ENCODE peak calls at places on chromosome 21, in six cellular contexts. Q is WERI-Rb-1, I is fibroblast of lung, V is testis, Z is DND-41, O is HCT116. D is an unnamed sample.

GRCh38 chr21:39353295-39353694 is 4.4 kb upstream of the HMGN1 start:
- DNase-seq in Q (no peak), I (no peak), V (no peak), Z (no peak), O (no peak), D (no peak)

GRCh38 chr21:17925000-17925610 is 105.9 kb upstream of the C21orf91 start:
- DNase-seq in Q (peak; percentile 79), I (peak; percentile 46), V (peak; percentile 83), Z (peak; percentile 50), O (peak; percentile 59), D (peak; percentile 57)

GRCh38 chr21:33299181-33299752 is 25.5 kb upstream of the IFNAR1 start:
- DNase-seq in Q (no peak), I (no peak), V (no peak), Z (peak; percentile 22), O (no peak), D (no peak)

GRCh38 chr21:34073749-34074282 is 438 bp downstream of the MRPS6 start:
- DNase-seq in Q (no peak), I (no peak), V (peak; percentile 39), Z (peak; percentile 47), O (no peak), D (no peak)

GRCh38 chr21:16115461-16115860 is 385.7 kb downstream of the USP25 start:
- DNase-seq in Q (no peak), I (no peak), V (no peak), Z (no peak), O (no peak), D (no peak)

GRCh38 chr21:28393279-28393678 is 599.4 kb downstream of the LTN1 start:
- DNase-seq in Q (no peak), I (peak; percentile 29), V (no peak), Z (no peak), O (no peak), D (no peak)

GRCh38 chr21:16195896-16196443 is 466.2 kb downstream of the USP25 start:
- DNase-seq in Q (no peak), I (peak; percentile 36), V (no peak), Z (no peak), O (no peak), D (peak; percentile 48)

GRCh38 chr21:32207096-32207716 is 71.6 kb downstream of the MIS18A start:
- DNase-seq in Q (peak; percentile 51), I (no peak), V (no peak), Z (no peak), O (no peak), D (no peak)

GRCh38 chr21:26653431-26653830 is 80.3 kb upstream of the CYYR1 start:
- DNase-seq in Q (no peak), I (no peak), V (no peak), Z (no peak), O (no peak), D (no peak)

GRCh38 chr21:28334407-28334806 is 658.3 kb downstream of the LTN1 start:
- DNase-seq in Q (no peak), I (peak; percentile 24), V (no peak), Z (no peak), O (no peak), D (no peak)

GRCh38 chr21:39867198-39867650 is at the start of gene PCP4:
- DNase-seq in Q (peak; percentile 82), I (peak; percentile 20), V (peak; percentile 82), Z (peak; percentile 51), O (peak; percentile 27), D (peak; percentile 32)

GRCh38 chr21:34906401-34906800 is 142.7 kb downstream of the RUNX1 start:
- DNase-seq in Q (no peak), I (no peak), V (no peak), Z (no peak), O (no peak), D (no peak)

GRCh38 chr21:36891692-36892091 is 74.8 kb downstream of the HLCS start:
- DNase-seq in Q (no peak), I (peak; percentile 56), V (no peak), Z (no peak), O (no peak), D (no peak)

GRCh38 chr21:36966066-36966845 is at the start of gene HLCS:
- DNase-seq in Q (peak; percentile 85), I (peak; percentile 62), V (peak; percentile 58), Z (peak; percentile 75), O (no peak), D (peak; percentile 63)

GRCh38 chr21:38798481-38798882 is 7.2 kb upstream of the ETS2 start:
- DNase-seq in Q (no peak), I (peak; percentile 74), V (no peak), Z (no peak), O (peak; percentile 87), D (peak; percentile 70)

GRCh38 chr21:37005548-37006242 is 807 bp upstream of the RIPPLY3 start:
- DNase-seq in Q (no peak), I (no peak), V (no peak), Z (no peak), O (no peak), D (no peak)

GRCh38 chr21:35658242-35658641 is 402.1 kb downstream of the SETD4 start:
- DNase-seq in Q (no peak), I (peak; percentile 95), V (no peak), Z (peak; percentile 74), O (no peak), D (peak; percentile 96)

GRCh38 chr21:35563885-35564451 is 496.4 kb downstream of the SETD4 start:
- DNase-seq in Q (no peak), I (peak; percentile 98), V (peak; percentile 70), Z (no peak), O (no peak), D (peak; percentile 99)

GRCh38 chr21:36509966-36510742 is 30.2 kb upstream of the CLDN14 start:
- DNase-seq in Q (no peak), I (no peak), V (no peak), Z (no peak), O (no peak), D (no peak)

GRCh38 chr21:46054447-46054846 is 43.5 kb upstream of the COL6A2 start:
- DNase-seq in Q (no peak), I (peak; percentile 66), V (peak; percentile 20), Z (no peak), O (no peak), D (peak; percentile 30)

GRCh38 chr21:26845066-26845749 is at the start of gene ADAMTS1:
- DNase-seq in Q (no peak), I (peak; percentile 70), V (peak; percentile 91), Z (no peak), O (no peak), D (peak; percentile 86)

GRCh38 chr21:46392921-46393320 is 65.8 kb upstream of the DIP2A start:
- DNase-seq in Q (no peak), I (peak; percentile 52), V (peak; percentile 71), Z (no peak), O (no peak), D (peak; percentile 45)

GRCh38 chr21:33362044-33362555 is 37.3 kb downstream of the IFNAR1 start:
- DNase-seq in Q (no peak), I (no peak), V (no peak), Z (peak; percentile 56), O (no peak), D (no peak)

GRCh38 chr21:35051287-35051818 is 2.3 kb upstream of the RUNX1 start:
- DNase-seq in Q (peak; percentile 34), I (peak; percentile 90), V (peak; percentile 75), Z (peak; percentile 94), O (peak; percentile 80), D (peak; percentile 89)

GRCh38 chr21:34761758-34762330 is 93.0 kb downstream of the CLIC6 start:
- DNase-seq in Q (no peak), I (peak; percentile 57), V (no peak), Z (no peak), O (no peak), D (no peak)

GRCh38 chr21:41071410-41071809 is 96.5 kb upstream of the BACE2 start:
- DNase-seq in Q (peak; percentile 79), I (no peak), V (peak; percentile 45), Z (peak; percentile 8), O (no peak), D (no peak)
- TF ChIP-seq CTCF in Q (peak; percentile 93), I (no peak), V (no peak), Z (peak; percentile 42), O (peak; percentile 32), D (peak; percentile 10)

GRCh38 chr21:29939859-29940245 is at the start of gene GRIK1:
- DNase-seq in Q (peak; percentile 81), I (peak; percentile 4), V (peak; percentile 18), Z (no peak), O (no peak), D (peak; percentile 13)
- H3K4me3 ChIP-seq in Q (peak within 1 kb of the TSS; percentile 76), I (peak within 1 kb of the TSS; percentile 6), V (peak within 1 kb of the TSS; percentile 22), Z (no peak within 1 kb of the TSS), O (no peak within 1 kb of the TSS), D (peak within 1 kb of the TSS; percentile 35)

DNA sequence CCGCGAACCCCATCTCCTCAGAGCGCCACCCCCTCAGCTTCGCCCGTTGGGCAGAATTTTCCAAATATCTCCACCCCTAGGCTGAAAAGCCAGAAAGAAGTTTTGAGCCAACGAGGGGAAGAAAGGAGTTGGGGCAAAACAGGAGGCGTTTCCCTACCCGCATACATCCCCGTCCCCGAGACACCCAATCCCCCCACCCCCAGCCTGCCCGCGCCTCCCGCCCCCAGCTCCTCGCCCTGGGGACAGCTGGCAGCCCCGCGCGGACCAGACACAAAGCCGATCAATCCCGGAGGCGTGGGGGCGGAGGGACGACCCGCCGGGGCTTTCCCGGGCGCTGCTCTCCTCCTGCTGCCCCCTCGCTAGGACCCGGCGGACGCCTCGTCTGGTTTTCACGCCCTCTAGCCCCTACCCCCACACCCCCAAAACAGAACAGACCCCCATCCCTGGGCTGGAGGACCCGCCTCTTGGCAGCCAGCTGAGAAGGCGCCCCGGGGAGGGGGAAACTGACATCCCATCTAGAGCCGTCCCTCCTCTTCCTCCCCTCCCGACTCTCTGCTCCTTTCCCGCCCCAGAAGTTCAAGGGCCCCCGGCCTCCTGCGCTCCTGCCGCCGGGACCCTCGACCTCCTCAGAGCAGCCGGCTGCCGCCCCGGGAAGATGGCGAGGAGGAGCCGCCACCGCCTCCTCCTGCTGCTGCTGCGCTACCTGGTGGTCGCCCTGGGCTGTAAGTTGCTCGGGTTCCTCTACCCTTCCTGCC is at the start of gene JAM2:
- DNase-seq in Q (peak; percentile 95), I (peak; percentile 39), V (peak; percentile 73), Z (no peak), O (no peak), D (peak; percentile 36)
- TF ChIP-seq CTCF in Q (peak; percentile 71), I (peak; percentile 46), V (no peak), Z (no peak), O (no peak), D (peak; percentile 43)

GRCh38 chr21:44800971-44801467 is 601 bp downstream of the UBE2G2 start:
- DNase-seq in Q (no peak), I (peak; percentile 41), V (no peak), Z (peak; percentile 30), O (peak; percentile 29), D (peak; percentile 32)

GRCh38 chr21:44801468-44802395 is at the start of gene UBE2G2:
- DNase-seq in Q (peak; percentile 91), I (peak; percentile 70), V (peak; percentile 83), Z (peak; percentile 88), O (peak; percentile 27), D (peak; percentile 75)

GRCh38 chr21:44797775-44798174 is 3.8 kb downstream of the UBE2G2 start:
- DNase-seq in Q (no peak), I (no peak), V (no peak), Z (no peak), O (no peak), D (no peak)

GRCh38 chr21:44802396-44803153 is 955 bp upstream of the UBE2G2 start:
- DNase-seq in Q (peak; percentile 61), I (no peak), V (no peak), Z (no peak), O (no peak), D (no peak)

DNA sequence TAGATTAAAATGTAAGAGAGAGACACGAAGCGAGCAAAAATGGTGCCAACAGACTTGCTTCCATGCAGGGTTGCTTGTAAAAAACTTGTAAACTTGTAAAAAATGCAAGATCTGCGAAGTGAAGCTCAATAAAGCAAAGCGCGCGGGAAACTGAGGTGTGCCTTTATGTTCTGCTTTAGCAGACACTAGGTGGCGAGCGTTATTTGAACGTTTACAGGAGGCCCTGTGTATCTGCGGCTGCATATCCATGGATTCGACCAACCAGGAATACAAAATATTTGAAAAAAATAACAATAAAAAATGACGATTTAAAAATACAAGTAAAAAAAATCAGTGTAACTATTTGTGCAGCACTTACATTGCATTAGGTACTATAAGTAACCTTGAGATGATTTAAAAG is 1.5 kb downstream of the UBE2G2 start:
- DNase-seq in Q (peak; percentile 71), I (peak; percentile 38), V (no peak), Z (no peak), O (no peak), D (peak; percentile 42)
- H3K4me3 ChIP-seq in Q (no peak overlapping the region), I (peak overlapping the region; percentile 93), V (no peak overlapping the region), Z (peak overlapping the region; percentile 57), O (peak overlapping the region; percentile 78), D (no peak overlapping the region)